ENCODE peak calls at places on chromosome 11, in six cellular contexts. Y is IMR-90, F is H9, T is H1, K is mesenchymal stem cell, C is neuronal stem cell. X is an unnamed sample.

GRCh38 chr11:71086687-71087258 is 165.6 kb downstream of the SHANK2 start:
- DNase-seq in Y (peak), F (peak), C (peak), T (peak), K (peak), X (peak)

GRCh38 chr11:68798221-68798813 is 43.4 kb downstream of the CPT1A start:
- DNase-seq in F (peak), T (peak), K (peak), C (peak), Y (no peak), X (peak)

GRCh38 chr11:74837191-74837590 is 88.5 kb downstream of the RNF169 start:
- DNase-seq in C (no peak), T (no peak), Y (no peak), F (no peak), K (no peak), X (no peak)

GRCh38 chr11:62402226-62402625 is 16.6 kb upstream of the SCGB1A1 start:
- DNase-seq in F (no peak), T (no peak), C (no peak), Y (no peak), K (no peak), X (no peak)

GRCh38 chr11:75352417-75353206 is 1.2 kb upstream of the ARRB1 start:
- DNase-seq in T (no peak), Y (no peak), C (no peak), K (peak), F (no peak), X (no peak)

GRCh38 chr11:44619931-44620725 is 54.7 kb downstream of the CD82 start:
- DNase-seq in F (peak), K (no peak), C (no peak), Y (no peak), T (peak), X (no peak)

GRCh38 chr11:75430692-75431532 is 2.1 kb downstream of the KLHL35 start:
- DNase-seq in Y (no peak), F (no peak), C (no peak), T (no peak), K (no peak), X (no peak)

GRCh38 chr11:46006418-46007070 is 84.1 kb downstream of the LARGE2 start:
- DNase-seq in Y (peak), F (no peak), T (no peak), K (peak), C (peak), X (peak)

GRCh38 chr11:107799245-107799859 is 59.2 kb downstream of the SLC35F2 start:
- DNase-seq in C (peak), K (peak), F (peak), Y (peak), T (peak), X (peak)

GRCh38 chr11:12083380-12083779 is 27.0 kb upstream of the MICAL2 start:
- DNase-seq in K (no peak), C (no peak), T (no peak), Y (no peak), F (no peak), X (peak)

GRCh38 chr11:74269161-74269809 is 42.2 kb downstream of the P4HA3 start:
- DNase-seq in C (no peak), T (no peak), F (no peak), Y (peak), K (no peak), X (no peak)

GRCh38 chr11:73268671-73269271 is 3.4 kb upstream of the P2RY6 start:
- DNase-seq in K (no peak), Y (no peak), C (no peak), F (peak), T (no peak), X (no peak)

GRCh38 chr11:85717360-85717927 is 31.4 kb upstream of the CCDC89 start:
- DNase-seq in K (no peak), T (no peak), C (no peak), F (no peak), Y (no peak), X (no peak)

GRCh38 chr11:72719144-72719543 is 33.1 kb downstream of the ARAP1 start:
- DNase-seq in C (no peak), F (no peak), T (no peak), K (peak), Y (peak), X (no peak)

GRCh38 chr11:11976476-11977187 is 31.8 kb downstream of the DKK3 start:
- DNase-seq in C (no peak), Y (no peak), T (peak), K (no peak), F (no peak), X (no peak)

GRCh38 chr11:86341382-86341781 is 33.3 kb upstream of the CCDC81 start:
- DNase-seq in T (no peak), C (no peak), K (no peak), F (no peak), Y (no peak), X (peak)

GRCh38 chr11:6457581-6458320 is 16.0 kb downstream of the TRIM3 start:
- DNase-seq in C (no peak), Y (no peak), T (no peak), F (no peak), K (no peak), X (no peak)

GRCh38 chr11:75238595-75239245 is 1.9 kb upstream of the TPBGL start:
- DNase-seq in T (no peak), Y (no peak), K (no peak), C (no peak), F (no peak), X (no peak)

GRCh38 chr11:64379817-64380709 is 21.1 kb downstream of the RPS6KA4 start:
- DNase-seq in F (no peak), C (no peak), T (no peak), K (no peak), Y (no peak), X (no peak)

GRCh38 chr11:8068605-8069221 is 12.3 kb upstream of the TUB start:
- DNase-seq in K (peak), F (peak), T (no peak), C (no peak), Y (peak), X (no peak)

GRCh38 chr11:15800121-15800800 is 556.1 kb downstream of the SOX6 start:
- DNase-seq in K (peak), F (no peak), C (no peak), T (no peak), Y (peak), X (peak)

GRCh38 chr11:8671651-8672062 is 10.8 kb downstream of the TRIM66 start:
- DNase-seq in F (peak), T (no peak), C (no peak), K (no peak), Y (peak), X (peak)

GRCh38 chr11:115190196-115190595 is 314.0 kb downstream of the CADM1 start:
- DNase-seq in Y (no peak), T (no peak), K (no peak), F (no peak), C (no peak), X (no peak)

GRCh38 chr11:93655581-93656255 is 5.8 kb upstream of the CEP295 start:
- DNase-seq in F (no peak), Y (no peak), T (no peak), C (no peak), K (no peak), X (no peak)

GRCh38 chr11:125397421-125397820 is 98.6 kb downstream of the FEZ1 start:
- DNase-seq in Y (no peak), K (no peak), C (no peak), T (no peak), F (no peak), X (no peak)

GRCh38 chr11:2703487-2704141 is 3.8 kb upstream of the KCNQ1OT1 start:
- DNase-seq in Y (no peak), F (no peak), K (no peak), C (no peak), T (no peak), X (peak)

GRCh38 chr11:133506023-133506422 is 26.3 kb downstream of the OPCML start:
- DNase-seq in T (no peak), F (no peak), C (no peak), K (no peak), Y (no peak), X (no peak)

GRCh38 chr11:133507185-133507584 is 25.1 kb downstream of the OPCML start:
- DNase-seq in C (no peak), Y (no peak), T (peak), K (no peak), F (peak), X (no peak)

GRCh38 chr11:133506551-133507094 is 25.7 kb downstream of the OPCML start:
- DNase-seq in Y (no peak), T (peak), F (peak), C (no peak), K (no peak), X (no peak)

GRCh38 chr11:133508448-133508847 is 23.9 kb downstream of the OPCML start:
- DNase-seq in F (peak), C (no peak), Y (no peak), K (no peak), T (peak), X (no peak)

GRCh38 chr11:133509924-133510697 is 22.2 kb downstream of the OPCML start:
- DNase-seq in T (peak), C (no peak), K (no peak), F (peak), Y (no peak), X (no peak)
- H2BK15ac ChIP-seq in T (no peak), C (no peak), K (no peak), F (no peak), Y (no peak), X (no peak)

GRCh38 chr11:1670928-1671371 is 26.0 kb upstream of the KRTAP5-6 start:
- DNase-seq in C (no peak), K (no peak), Y (no peak), F (no peak), T (no peak), X (no peak)

GRCh38 chr11:1671658-1672057 is 25.3 kb upstream of the KRTAP5-6 start:
- DNase-seq in Y (no peak), T (no peak), C (no peak), K (no peak), F (no peak), X (no peak)

GRCh38 chr11:1667906-1668305 is 29.1 kb upstream of the KRTAP5-6 start:
- DNase-seq in C (no peak), Y (no peak), T (no peak), K (no peak), F (no peak), X (peak)

GRCh38 chr11:1668911-1669473 is 28.0 kb upstream of the KRTAP5-6 start:
- DNase-seq in T (no peak), K (no peak), Y (no peak), F (no peak), C (no peak), X (no peak)

DNA sequence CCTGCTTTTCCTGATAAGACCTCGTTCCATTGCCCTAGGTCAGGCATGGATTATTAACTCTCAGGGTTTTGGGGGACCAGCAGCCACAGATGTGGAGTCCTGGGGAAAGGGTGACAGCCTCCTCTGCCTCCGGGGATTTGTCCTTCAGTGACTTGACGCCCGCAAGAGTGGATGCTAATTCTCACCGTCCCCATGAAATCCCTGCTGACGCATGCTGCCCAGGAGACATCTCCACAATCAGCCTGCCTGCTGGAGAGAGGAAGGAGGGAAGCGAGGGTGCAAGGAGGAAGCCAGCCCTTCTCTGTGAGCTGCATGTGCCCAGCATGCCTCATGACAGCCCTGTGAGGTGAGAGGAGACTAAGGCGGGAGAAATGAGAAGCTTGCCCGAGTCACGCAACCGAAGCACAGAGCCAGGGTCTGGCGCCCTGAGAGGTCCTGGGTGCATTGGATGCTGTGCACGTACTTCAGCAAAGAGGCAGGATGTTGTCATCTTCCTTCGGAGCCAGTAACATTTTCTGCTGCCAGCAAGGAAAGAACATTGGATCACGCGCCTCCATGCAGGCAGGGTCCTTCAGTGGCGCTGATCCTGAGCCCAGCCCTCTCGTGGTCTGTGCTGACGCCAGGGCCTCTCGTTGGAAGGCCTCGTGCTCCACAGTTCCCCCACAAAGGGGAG is 27.3 kb upstream of the KRTAP5-6 start:
- DNase-seq in K (no peak), Y (no peak), F (no peak), T (no peak), C (no peak), X (no peak)
- H2BK15ac ChIP-seq in K (no peak), Y (no peak), F (no peak), T (no peak), C (no peak), X (no peak)

DNA sequence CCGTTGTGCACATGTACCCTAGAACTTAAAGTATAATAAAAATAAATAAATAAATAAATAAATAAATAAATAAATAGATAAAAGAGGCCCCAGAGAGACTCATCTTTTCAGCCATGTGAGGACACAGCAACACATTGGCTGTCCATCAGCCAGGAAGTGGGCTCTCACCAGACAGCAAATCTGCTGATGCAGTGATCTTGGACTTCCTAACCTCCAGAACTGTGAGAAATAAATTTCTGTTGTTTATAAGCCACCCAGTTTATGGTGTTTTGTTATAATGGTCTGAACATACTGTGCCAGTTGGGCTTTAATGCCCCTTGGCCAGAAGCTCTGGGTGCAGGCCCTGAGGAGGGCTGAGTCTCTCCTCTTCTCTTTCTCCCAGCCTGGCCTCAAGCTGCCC is 42.2 kb upstream of the CD44 start:
- DNase-seq in C (no peak), Y (no peak), T (no peak), K (no peak), F (no peak), X (no peak)
- H2BK15ac ChIP-seq in C (no peak), Y (no peak), T (no peak), K (no peak), F (no peak), X (no peak)

DNA sequence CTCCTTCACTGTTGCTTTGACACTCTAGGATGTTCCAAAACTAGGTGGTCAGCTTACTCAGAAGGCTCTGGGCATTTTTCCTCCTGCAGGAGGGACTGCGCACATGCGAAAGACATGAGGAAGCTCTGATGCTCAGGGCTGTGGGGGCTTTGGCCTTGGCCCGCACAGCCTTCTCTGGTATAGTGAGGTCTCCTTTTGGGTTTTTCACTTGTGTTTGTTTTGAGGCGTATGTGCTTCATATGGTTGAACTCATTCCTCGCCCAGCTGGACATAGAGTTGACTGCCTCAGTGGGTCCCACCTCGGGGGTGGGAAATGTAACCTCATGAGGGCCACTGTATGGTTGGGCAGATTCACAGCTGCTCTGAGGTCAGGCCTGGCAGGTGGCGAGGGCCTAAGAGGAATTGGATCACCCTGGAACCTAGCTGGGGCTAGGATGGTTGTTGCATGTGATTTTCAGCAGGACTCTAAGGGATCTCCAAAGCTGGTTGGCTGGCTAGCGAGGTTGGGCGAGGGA is 63.7 kb downstream of the PTPRJ start:
- DNase-seq in C (no peak), T (no peak), K (no peak), F (no peak), Y (no peak), X (no peak)
- H2BK15ac ChIP-seq in C (no peak), T (no peak), K (no peak), F (no peak), Y (no peak), X (no peak)

DNA sequence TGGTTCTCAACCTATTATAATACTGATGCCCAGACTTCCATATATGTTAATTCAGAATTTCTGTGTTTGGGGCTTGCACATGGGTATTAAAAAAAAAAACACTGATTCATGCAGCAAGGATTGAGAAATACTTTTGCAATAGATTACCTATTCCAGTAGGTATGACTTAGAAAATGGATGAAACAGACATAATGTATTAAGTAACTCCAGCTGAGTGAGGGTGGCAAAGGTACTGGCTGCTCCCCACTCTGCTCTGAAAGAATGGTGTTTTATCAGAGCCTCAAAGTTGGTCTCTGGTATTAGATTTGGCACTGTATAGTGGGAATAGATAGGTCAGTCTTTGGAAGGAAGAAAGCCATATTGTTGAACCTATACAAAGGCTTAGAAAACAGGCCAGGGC is 234.3 kb upstream of the FOLH1 start:
- DNase-seq in K (no peak), C (no peak), F (no peak), Y (no peak), T (no peak), X (no peak)
- H2BK15ac ChIP-seq in K (no peak), C (no peak), F (no peak), Y (no peak), T (no peak), X (no peak)

GRCh38 chr11:37687130-37687529 is 1089.1 kb upstream of the RAG2 start:
- DNase-seq in C (no peak), Y (no peak), F (no peak), T (no peak), K (no peak), X (no peak)
- H2BK15ac ChIP-seq in C (no peak), Y (no peak), F (no peak), T (no peak), K (no peak), X (no peak)

X was measured in mesendoderm.